ENCODE peak calls at places on chromosomes 2 and 18, in nine cellular contexts. One of them, this sample, is unnamed.

GRCh38 chr2:98828793-98829371 is 98.0 kb upstream of the MGAT4A start:
- DNase-seq in astrocyte: no peak
- DNase-seq in pancreas: no peak
- DNase-seq in fibroblast of mammary gland: no peak
- DNase-seq in GM12865: no peak
- DNase-seq in epithelial cell of esophagus: no peak
- DNase-seq in choroid plexus epithelial cell: no peak
- DNase-seq in prostate gland: no peak
- DNase-seq in coronary artery: peak
- DNase-seq in this sample: no peak

GRCh38 chr2:24489942-24490673 is 946 bp upstream of the NCOA1 start:
- DNase-seq in astrocyte: peak
- DNase-seq in pancreas: peak
- DNase-seq in fibroblast of mammary gland: peak
- DNase-seq in GM12865: no peak
- DNase-seq in epithelial cell of esophagus: peak
- DNase-seq in choroid plexus epithelial cell: peak
- DNase-seq in prostate gland: peak
- DNase-seq in coronary artery: no peak
- DNase-seq in this sample: no peak

GRCh38 chr2:25895620-25896019 is 17.3 kb upstream of the ASXL2 start:
- DNase-seq in astrocyte: no peak
- DNase-seq in pancreas: no peak
- DNase-seq in fibroblast of mammary gland: no peak
- DNase-seq in GM12865: no peak
- DNase-seq in epithelial cell of esophagus: no peak
- DNase-seq in choroid plexus epithelial cell: no peak
- DNase-seq in prostate gland: no peak
- DNase-seq in coronary artery: no peak
- DNase-seq in this sample: no peak

GRCh38 chr2:70724366-70724765 is 43.6 kb downstream of the ADD2 start:
- DNase-seq in astrocyte: no peak
- DNase-seq in pancreas: no peak
- DNase-seq in fibroblast of mammary gland: no peak
- DNase-seq in GM12865: no peak
- DNase-seq in epithelial cell of esophagus: no peak
- DNase-seq in choroid plexus epithelial cell: no peak
- DNase-seq in prostate gland: no peak
- DNase-seq in coronary artery: no peak
- DNase-seq in this sample: no peak

GRCh38 chr2:109436635-109437225 is 177.0 kb downstream of the SEPTIN10 start:
- DNase-seq in astrocyte: no peak
- DNase-seq in pancreas: no peak
- DNase-seq in fibroblast of mammary gland: no peak
- DNase-seq in GM12865: no peak
- DNase-seq in epithelial cell of esophagus: no peak
- DNase-seq in choroid plexus epithelial cell: no peak
- DNase-seq in prostate gland: no peak
- DNase-seq in coronary artery: no peak
- DNase-seq in this sample: no peak

GRCh38 chr2:73859721-73860586 is 31.2 kb downstream of the STAMBP start:
- DNase-seq in astrocyte: peak
- DNase-seq in pancreas: no peak
- DNase-seq in fibroblast of mammary gland: peak
- DNase-seq in GM12865: no peak
- DNase-seq in epithelial cell of esophagus: peak
- DNase-seq in choroid plexus epithelial cell: peak
- DNase-seq in prostate gland: no peak
- DNase-seq in coronary artery: no peak
- DNase-seq in this sample: peak

GRCh38 chr2:107062599-107063196 is 176.7 kb upstream of the ST6GAL2 start:
- DNase-seq in astrocyte: no peak
- DNase-seq in pancreas: no peak
- DNase-seq in fibroblast of mammary gland: no peak
- DNase-seq in GM12865: no peak
- DNase-seq in epithelial cell of esophagus: no peak
- DNase-seq in choroid plexus epithelial cell: no peak
- DNase-seq in prostate gland: no peak
- DNase-seq in coronary artery: no peak
- DNase-seq in this sample: no peak

GRCh38 chr2:233185320-233185719 is 66.2 kb upstream of the ATG16L1 start:
- DNase-seq in astrocyte: no peak
- DNase-seq in pancreas: no peak
- DNase-seq in fibroblast of mammary gland: no peak
- DNase-seq in GM12865: no peak
- DNase-seq in epithelial cell of esophagus: no peak
- DNase-seq in choroid plexus epithelial cell: no peak
- DNase-seq in prostate gland: no peak
- DNase-seq in coronary artery: no peak
- DNase-seq in this sample: no peak

GRCh38 chr18:10522574-10522973 is 3.3 kb upstream of the NAPG start:
- DNase-seq in astrocyte: no peak
- DNase-seq in pancreas: no peak
- DNase-seq in fibroblast of mammary gland: no peak
- DNase-seq in GM12865: no peak
- DNase-seq in epithelial cell of esophagus: no peak
- DNase-seq in choroid plexus epithelial cell: no peak
- DNase-seq in prostate gland: no peak
- DNase-seq in coronary artery: no peak
- DNase-seq in this sample: no peak

GRCh38 chr2:100234141-100234540 is 88.2 kb downstream of the LONRF2 start:
- DNase-seq in astrocyte: peak
- DNase-seq in pancreas: no peak
- DNase-seq in fibroblast of mammary gland: no peak
- DNase-seq in GM12865: no peak
- DNase-seq in epithelial cell of esophagus: no peak
- DNase-seq in choroid plexus epithelial cell: peak
- DNase-seq in prostate gland: no peak
- DNase-seq in coronary artery: no peak
- DNase-seq in this sample: peak

GRCh38 chr2:212073360-212073759 is 465.2 kb downstream of the ERBB4 start:
- DNase-seq in astrocyte: no peak
- DNase-seq in pancreas: no peak
- DNase-seq in fibroblast of mammary gland: no peak
- DNase-seq in GM12865: no peak
- DNase-seq in epithelial cell of esophagus: peak
- DNase-seq in choroid plexus epithelial cell: no peak
- DNase-seq in prostate gland: no peak
- DNase-seq in coronary artery: no peak
- DNase-seq in this sample: no peak

GRCh38 chr18:36572135-36572856 is 256.5 kb downstream of the TPGS2 start:
- DNase-seq in astrocyte: peak
- DNase-seq in pancreas: peak
- DNase-seq in fibroblast of mammary gland: peak
- DNase-seq in GM12865: peak
- DNase-seq in epithelial cell of esophagus: peak
- DNase-seq in choroid plexus epithelial cell: peak
- DNase-seq in prostate gland: peak
- DNase-seq in coronary artery: peak
- DNase-seq in this sample: peak

GRCh38 chr2:170525566-170525900 is 189.6 kb upstream of the SP5 start:
- DNase-seq in astrocyte: peak
- DNase-seq in pancreas: peak
- DNase-seq in fibroblast of mammary gland: peak
- DNase-seq in GM12865: no peak
- DNase-seq in epithelial cell of esophagus: peak
- DNase-seq in choroid plexus epithelial cell: peak
- DNase-seq in prostate gland: peak
- DNase-seq in coronary artery: peak
- DNase-seq in this sample: peak

GRCh38 chr2:236572482-236572881 is 2.9 kb downstream of the ACKR3 start:
- DNase-seq in astrocyte: no peak
- DNase-seq in pancreas: peak
- DNase-seq in fibroblast of mammary gland: no peak
- DNase-seq in GM12865: no peak
- DNase-seq in epithelial cell of esophagus: no peak
- DNase-seq in choroid plexus epithelial cell: no peak
- DNase-seq in prostate gland: no peak
- DNase-seq in coronary artery: peak
- DNase-seq in this sample: peak

GRCh38 chr2:236571161-236571560 is 1.5 kb downstream of the ACKR3 start:
- DNase-seq in astrocyte: no peak
- DNase-seq in pancreas: no peak
- DNase-seq in fibroblast of mammary gland: no peak
- DNase-seq in GM12865: no peak
- DNase-seq in epithelial cell of esophagus: no peak
- DNase-seq in choroid plexus epithelial cell: no peak
- DNase-seq in prostate gland: no peak
- DNase-seq in coronary artery: peak
- DNase-seq in this sample: no peak

GRCh38 chr2:236574000-236574399 is 4.4 kb downstream of the ACKR3 start:
- DNase-seq in astrocyte: no peak
- DNase-seq in pancreas: no peak
- DNase-seq in fibroblast of mammary gland: no peak
- DNase-seq in GM12865: no peak
- DNase-seq in epithelial cell of esophagus: no peak
- DNase-seq in choroid plexus epithelial cell: no peak
- DNase-seq in prostate gland: no peak
- DNase-seq in coronary artery: no peak
- DNase-seq in this sample: no peak

GRCh38 chr2:236574424-236575145 is 5.0 kb downstream of the ACKR3 start:
- DNase-seq in astrocyte: no peak
- DNase-seq in pancreas: peak
- DNase-seq in fibroblast of mammary gland: no peak
- DNase-seq in GM12865: no peak
- DNase-seq in epithelial cell of esophagus: peak
- DNase-seq in choroid plexus epithelial cell: no peak
- DNase-seq in prostate gland: no peak
- DNase-seq in coronary artery: no peak
- DNase-seq in this sample: no peak

DNA sequence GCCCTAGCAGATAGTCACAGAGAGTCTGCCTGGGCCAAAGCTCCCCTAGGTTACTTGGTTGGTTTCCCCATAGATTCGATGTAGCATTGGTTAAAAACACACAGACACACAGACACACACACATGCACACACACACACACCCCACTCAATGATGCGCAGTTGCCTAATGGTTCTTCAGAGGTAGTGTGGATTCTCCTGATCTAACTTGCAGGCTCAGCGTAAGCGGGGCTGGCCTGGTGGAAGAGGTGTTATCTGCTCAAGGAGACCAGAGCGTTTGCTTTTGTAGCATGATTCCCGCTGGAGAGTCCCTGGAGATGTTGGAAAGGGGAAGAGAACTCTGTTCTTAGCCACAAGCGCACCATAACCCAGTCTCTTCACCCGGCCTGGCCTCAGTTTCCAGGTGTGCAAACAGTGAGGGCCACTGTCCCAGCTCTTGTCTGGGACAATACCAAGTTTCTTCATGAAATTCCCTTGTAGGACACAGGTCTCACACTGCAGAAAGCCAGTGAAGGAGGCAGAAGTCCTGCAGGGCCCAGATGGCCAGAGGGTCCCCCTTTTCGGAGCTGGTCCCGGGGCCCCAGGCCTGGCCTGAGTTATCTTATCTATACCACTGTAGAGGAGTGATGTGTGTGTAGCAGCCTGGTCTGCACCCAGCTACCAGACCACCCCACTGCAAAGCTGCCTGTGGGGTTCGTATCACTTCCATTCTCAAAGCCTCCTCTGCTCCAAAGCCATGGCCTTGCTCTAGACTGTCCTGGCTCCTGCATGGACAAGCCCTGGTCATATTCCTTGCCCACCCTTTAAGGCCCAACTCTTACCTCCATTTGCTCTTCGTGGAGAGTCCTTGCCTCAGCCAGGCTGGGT is 3.7 kb downstream of the ACKR3 start:
- DNase-seq in astrocyte: no peak
- DNase-seq in pancreas: no peak
- DNase-seq in fibroblast of mammary gland: no peak
- DNase-seq in GM12865: no peak
- DNase-seq in epithelial cell of esophagus: no peak
- DNase-seq in choroid plexus epithelial cell: no peak
- DNase-seq in prostate gland: no peak
- DNase-seq in coronary artery: no peak
- DNase-seq in this sample: no peak
- H3K4me3 ChIP-seq in astrocyte: no peak
- H3K4me3 ChIP-seq in pancreas: no peak
- H3K4me3 ChIP-seq in fibroblast of mammary gland: no peak
- H3K4me3 ChIP-seq in GM12865: no peak
- H3K4me3 ChIP-seq in epithelial cell of esophagus: peak
- H3K4me3 ChIP-seq in choroid plexus epithelial cell: no peak
- H3K4me3 ChIP-seq in prostate gland: no peak
- H3K4me3 ChIP-seq in coronary artery: peak
- H3K4me3 ChIP-seq in this sample: peak

DNA sequence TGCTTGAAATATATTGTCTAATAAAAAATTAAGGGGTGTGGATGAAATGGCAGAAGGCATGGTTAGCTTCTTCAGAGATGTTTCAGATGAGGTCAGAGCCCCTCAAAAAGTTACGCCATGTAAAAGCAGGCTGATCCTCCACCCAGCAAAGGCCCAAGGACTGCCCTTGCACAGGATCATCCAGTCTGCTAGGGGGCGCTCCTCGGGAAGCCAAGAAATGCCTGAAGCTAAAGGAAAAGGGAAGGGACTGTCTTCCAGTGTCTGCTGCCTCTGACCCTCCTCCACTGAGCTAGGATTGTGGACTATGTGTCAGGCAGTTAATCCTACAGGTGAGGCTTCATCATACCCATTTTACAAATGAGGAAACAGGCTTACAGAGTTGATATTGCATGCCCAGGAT is 33.8 kb upstream of the TEX51 start:
- DNase-seq in astrocyte: no peak
- DNase-seq in pancreas: no peak
- DNase-seq in fibroblast of mammary gland: no peak
- DNase-seq in GM12865: no peak
- DNase-seq in epithelial cell of esophagus: no peak
- DNase-seq in choroid plexus epithelial cell: no peak
- DNase-seq in prostate gland: no peak
- DNase-seq in coronary artery: peak
- DNase-seq in this sample: no peak
- TF ChIP-seq CTCF in astrocyte: no peak
- TF ChIP-seq CTCF in pancreas: no peak
- TF ChIP-seq CTCF in fibroblast of mammary gland: peak
- TF ChIP-seq CTCF in GM12865: peak
- TF ChIP-seq CTCF in epithelial cell of esophagus: no peak
- TF ChIP-seq CTCF in choroid plexus epithelial cell: peak
- TF ChIP-seq CTCF in prostate gland: no peak
- TF ChIP-seq CTCF in coronary artery: no peak
- TF ChIP-seq CTCF in this sample: peak

DNA sequence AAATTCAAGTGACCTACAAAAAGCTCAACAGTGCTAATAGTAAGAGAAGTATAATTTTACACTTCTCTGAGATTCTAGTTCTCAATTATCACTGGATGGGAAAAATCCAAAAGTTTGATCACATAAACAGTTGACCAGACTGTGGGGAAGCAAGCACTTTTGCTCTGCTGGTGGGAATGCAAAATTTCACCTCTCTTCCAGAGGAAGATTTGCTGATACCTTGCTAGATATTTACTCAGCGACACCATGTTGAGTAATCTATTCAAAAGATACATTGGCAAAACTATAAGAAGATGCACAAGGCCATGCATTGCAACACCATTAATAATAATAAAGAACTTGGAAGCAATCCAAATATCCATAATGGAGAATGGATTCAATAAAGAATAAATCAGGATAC is 204.4 kb downstream of the MREG start:
- DNase-seq in astrocyte: no peak
- DNase-seq in pancreas: no peak
- DNase-seq in fibroblast of mammary gland: no peak
- DNase-seq in GM12865: no peak
- DNase-seq in epithelial cell of esophagus: peak
- DNase-seq in choroid plexus epithelial cell: no peak
- DNase-seq in prostate gland: no peak
- DNase-seq in coronary artery: no peak
- DNase-seq in this sample: peak
- H3K4me3 ChIP-seq in astrocyte: no peak
- H3K4me3 ChIP-seq in pancreas: no peak
- H3K4me3 ChIP-seq in fibroblast of mammary gland: no peak
- H3K4me3 ChIP-seq in GM12865: no peak
- H3K4me3 ChIP-seq in epithelial cell of esophagus: no peak
- H3K4me3 ChIP-seq in choroid plexus epithelial cell: no peak
- H3K4me3 ChIP-seq in prostate gland: no peak
- H3K4me3 ChIP-seq in coronary artery: no peak
- H3K4me3 ChIP-seq in this sample: peak

GRCh38 chr2:14082640-14083039 is 549.9 kb upstream of the LRATD1 start:
- DNase-seq in astrocyte: no peak
- DNase-seq in pancreas: no peak
- DNase-seq in fibroblast of mammary gland: no peak
- DNase-seq in GM12865: no peak
- DNase-seq in epithelial cell of esophagus: no peak
- DNase-seq in choroid plexus epithelial cell: no peak
- DNase-seq in prostate gland: no peak
- DNase-seq in coronary artery: no peak
- DNase-seq in this sample: no peak
- TF ChIP-seq CTCF in astrocyte: no peak
- TF ChIP-seq CTCF in pancreas: no peak
- TF ChIP-seq CTCF in fibroblast of mammary gland: no peak
- TF ChIP-seq CTCF in GM12865: no peak
- TF ChIP-seq CTCF in epithelial cell of esophagus: no peak
- TF ChIP-seq CTCF in choroid plexus epithelial cell: no peak
- TF ChIP-seq CTCF in prostate gland: no peak
- TF ChIP-seq CTCF in coronary artery: no peak
- TF ChIP-seq CTCF in this sample: no peak